ENCODE peak calls at places on chromosomes 16 and 17, in four cellular contexts. One of them, this sample, is unnamed.

GRCh38 chr17:49822829-49823228 is 25.0 kb downstream of the TAC4 start:
- DNase-seq in SK-N-SH: no peak
- DNase-seq in K562: no peak
- DNase-seq in GM12878: no peak
- DNase-seq in this sample: no peak

GRCh38 chr16:71687853-71688252 is 36.6 kb downstream of the PHLPP2 start:
- DNase-seq in SK-N-SH: no peak
- DNase-seq in K562: no peak
- DNase-seq in GM12878: no peak
- DNase-seq in this sample: no peak

GRCh38 chr17:62899349-62899748 is 66.7 kb upstream of the TANC2 start:
- DNase-seq in SK-N-SH: no peak
- DNase-seq in K562: no peak
- DNase-seq in GM12878: no peak
- DNase-seq in this sample: no peak

GRCh38 chr17:50956409-50956749 is 90.2 kb upstream of the TOB1 start:
- DNase-seq in SK-N-SH: no peak
- DNase-seq in K562: no peak
- DNase-seq in GM12878: no peak
- DNase-seq in this sample: no peak

GRCh38 chr17:73228748-73229236 is 32.9 kb downstream of the CPSF4L start:
- DNase-seq in SK-N-SH: no peak
- DNase-seq in K562: peak; percentile 88
- DNase-seq in GM12878: no peak
- DNase-seq in this sample: peak; percentile 63

GRCh38 chr16:86850675-86851074 is 272.3 kb downstream of the FOXL1 start:
- DNase-seq in SK-N-SH: no peak
- DNase-seq in K562: no peak
- DNase-seq in GM12878: no peak
- DNase-seq in this sample: no peak

GRCh38 chr17:5558815-5559785 is 25.2 kb downstream of the NLRP1 start:
- DNase-seq in SK-N-SH: no peak
- DNase-seq in K562: no peak
- DNase-seq in GM12878: no peak
- DNase-seq in this sample: no peak

GRCh38 chr16:20074089-20074956 is 633 bp upstream of the GPR139 start:
- DNase-seq in SK-N-SH: peak; percentile 27
- DNase-seq in K562: no peak
- DNase-seq in GM12878: no peak
- DNase-seq in this sample: no peak

GRCh38 chr17:50266384-50267073 is 7.7 kb upstream of the TMEM92 start:
- DNase-seq in SK-N-SH: peak; percentile 82
- DNase-seq in K562: no peak
- DNase-seq in GM12878: no peak
- DNase-seq in this sample: peak; percentile 53

GRCh38 chr16:19935696-19936095 is 51.0 kb upstream of the GPRC5B start:
- DNase-seq in SK-N-SH: peak; percentile 49
- DNase-seq in K562: no peak
- DNase-seq in GM12878: no peak
- DNase-seq in this sample: no peak

GRCh38 chr17:42109086-42109485 is 3.4 kb downstream of the DHX58 start:
- DNase-seq in SK-N-SH: no peak
- DNase-seq in K562: no peak
- DNase-seq in GM12878: no peak
- DNase-seq in this sample: no peak

GRCh38 chr16:56617212-56618085 is 8.1 kb upstream of the MT1E start:
- DNase-seq in SK-N-SH: no peak
- DNase-seq in K562: no peak
- DNase-seq in GM12878: no peak
- DNase-seq in this sample: no peak

GRCh38 chr16:50272111-50272571 is 5.8 kb downstream of the ADCY7 start:
- DNase-seq in SK-N-SH: no peak
- DNase-seq in K562: no peak
- DNase-seq in GM12878: no peak
- DNase-seq in this sample: no peak

GRCh38 chr17:83179811-83180210 is 100.4 kb downstream of the METRNL start:
- DNase-seq in SK-N-SH: no peak
- DNase-seq in K562: no peak
- DNase-seq in GM12878: no peak
- DNase-seq in this sample: no peak

GRCh38 chr16:77157346-77157745 is 33.6 kb upstream of the MON1B start:
- DNase-seq in SK-N-SH: no peak
- DNase-seq in K562: no peak
- DNase-seq in GM12878: no peak
- DNase-seq in this sample: no peak

GRCh38 chr17:42706732-42707131 is 24.4 kb downstream of the CNTNAP1 start:
- DNase-seq in SK-N-SH: no peak
- DNase-seq in K562: no peak
- DNase-seq in GM12878: peak; percentile 65
- DNase-seq in this sample: no peak

GRCh38 chr17:19319771-19320505 is 42.6 kb downstream of the B9D1 start:
- DNase-seq in SK-N-SH: no peak
- DNase-seq in K562: no peak
- DNase-seq in GM12878: no peak
- DNase-seq in this sample: no peak

GRCh38 chr17:79033741-79034501 is 10.0 kb downstream of the C1QTNF1 start:
- DNase-seq in SK-N-SH: peak; percentile 52
- DNase-seq in K562: no peak
- DNase-seq in GM12878: no peak
- DNase-seq in this sample: no peak

GRCh38 chr16:18969855-18970240 is 13.9 kb upstream of the TMC7 start:
- DNase-seq in SK-N-SH: no peak
- DNase-seq in K562: no peak
- DNase-seq in GM12878: no peak
- DNase-seq in this sample: no peak

DNA sequence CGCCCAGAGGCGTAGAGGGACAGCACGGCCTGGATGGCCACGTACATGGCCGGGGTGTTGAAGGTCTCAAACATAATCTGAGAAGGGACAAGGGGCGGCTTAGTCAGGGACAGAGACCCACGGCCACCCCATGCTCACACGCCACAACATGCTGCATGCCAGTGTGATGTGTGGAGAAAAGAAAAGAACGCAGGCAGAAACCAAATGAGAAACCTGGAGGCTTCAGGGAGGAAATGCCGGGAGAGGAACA is 1.1 kb downstream of the ACTG1 start:
- DNase-seq in SK-N-SH: no peak
- DNase-seq in K562: no peak
- DNase-seq in GM12878: no peak
- DNase-seq in this sample: no peak
- TF ChIP-seq JUND in SK-N-SH: no peak
- TF ChIP-seq JUND in K562: no peak
- TF ChIP-seq JUND in GM12878: no peak
- TF ChIP-seq JUND in this sample: no peak

GRCh38 chr16:67679935-67680897 is 13.6 kb downstream of the C16orf86 start:
- DNase-seq in SK-N-SH: no peak
- DNase-seq in K562: no peak
- DNase-seq in GM12878: no peak
- DNase-seq in this sample: no peak
- TF ChIP-seq NFIC in SK-N-SH: no peak
- TF ChIP-seq NFIC in K562: no peak
- TF ChIP-seq NFIC in GM12878: no peak
- TF ChIP-seq NFIC in this sample: no peak

GRCh38 chr16:85302848-85303353 is 190.6 kb upstream of the CIBAR2 start:
- DNase-seq in SK-N-SH: no peak
- DNase-seq in K562: no peak
- DNase-seq in GM12878: no peak
- DNase-seq in this sample: no peak

GRCh38 chr16:85302018-85302847 is 190.0 kb upstream of the CIBAR2 start:
- DNase-seq in SK-N-SH: no peak
- DNase-seq in K562: peak; percentile 96
- DNase-seq in GM12878: no peak
- DNase-seq in this sample: no peak

GRCh38 chr16:85306071-85306792 is 194.0 kb upstream of the CIBAR2 start:
- DNase-seq in SK-N-SH: no peak
- DNase-seq in K562: peak; percentile 95
- DNase-seq in GM12878: peak; percentile 30
- DNase-seq in this sample: peak; percentile 84

GRCh38 chr16:85303354-85303883 is 191.1 kb upstream of the CIBAR2 start:
- DNase-seq in SK-N-SH: peak; percentile 81
- DNase-seq in K562: peak; percentile 90
- DNase-seq in GM12878: no peak
- DNase-seq in this sample: peak; percentile 28

GRCh38 chr16:85304337-85304736 is 192.1 kb upstream of the CIBAR2 start:
- DNase-seq in SK-N-SH: no peak
- DNase-seq in K562: no peak
- DNase-seq in GM12878: no peak
- DNase-seq in this sample: no peak
- TF ChIP-seq JUND in SK-N-SH: no peak
- TF ChIP-seq JUND in K562: no peak
- TF ChIP-seq JUND in GM12878: no peak
- TF ChIP-seq JUND in this sample: no peak

DNA sequence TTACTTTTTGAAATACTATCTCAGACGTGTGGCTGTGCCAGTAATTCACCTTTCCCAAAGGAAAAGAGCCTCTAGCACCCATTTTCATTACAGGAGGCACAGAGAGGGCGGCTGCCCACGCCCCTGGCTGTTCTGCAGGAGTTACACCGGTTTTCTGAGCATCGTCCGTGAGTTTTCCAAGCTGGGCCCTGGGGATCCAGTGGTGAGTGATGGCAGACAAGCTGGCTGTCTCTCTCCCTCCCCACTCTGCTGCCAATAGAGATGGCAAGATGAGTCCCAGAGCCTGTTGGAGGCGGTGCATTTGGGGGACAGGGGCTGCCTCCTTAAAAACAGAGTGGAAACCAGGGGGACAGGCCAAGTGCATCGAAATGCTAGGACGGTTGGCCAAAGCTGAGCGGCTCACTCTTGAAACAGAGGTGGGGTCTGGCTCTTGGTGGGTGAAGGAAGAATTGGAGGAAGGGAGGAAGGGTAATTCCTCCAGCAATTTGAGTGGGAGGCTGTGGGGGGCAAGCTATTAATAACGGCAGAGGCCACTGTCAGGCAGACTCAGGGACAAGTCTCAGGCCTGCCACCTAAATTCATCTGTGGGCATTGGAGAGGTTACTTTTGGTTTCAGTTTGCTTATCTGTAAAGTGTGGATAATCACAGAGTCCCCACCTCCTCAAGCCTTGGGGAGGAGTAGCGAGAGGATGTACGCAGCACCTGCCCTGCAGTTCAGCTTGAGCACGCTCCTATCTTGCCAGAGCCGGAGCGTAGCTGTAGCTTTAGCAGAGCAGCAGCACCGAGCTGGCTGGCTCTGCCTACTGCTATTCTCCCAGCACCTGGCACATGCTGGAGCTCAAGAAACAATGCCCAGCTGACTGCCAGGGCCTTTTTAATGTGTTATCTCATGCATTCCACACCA is 7.5 kb upstream of the NOS2 start:
- DNase-seq in SK-N-SH: no peak
- DNase-seq in K562: peak; percentile 19
- DNase-seq in GM12878: peak; percentile 83
- DNase-seq in this sample: no peak
- TF ChIP-seq NFIC in SK-N-SH: no peak
- TF ChIP-seq NFIC in K562: no peak
- TF ChIP-seq NFIC in GM12878: no peak
- TF ChIP-seq NFIC in this sample: no peak

DNA sequence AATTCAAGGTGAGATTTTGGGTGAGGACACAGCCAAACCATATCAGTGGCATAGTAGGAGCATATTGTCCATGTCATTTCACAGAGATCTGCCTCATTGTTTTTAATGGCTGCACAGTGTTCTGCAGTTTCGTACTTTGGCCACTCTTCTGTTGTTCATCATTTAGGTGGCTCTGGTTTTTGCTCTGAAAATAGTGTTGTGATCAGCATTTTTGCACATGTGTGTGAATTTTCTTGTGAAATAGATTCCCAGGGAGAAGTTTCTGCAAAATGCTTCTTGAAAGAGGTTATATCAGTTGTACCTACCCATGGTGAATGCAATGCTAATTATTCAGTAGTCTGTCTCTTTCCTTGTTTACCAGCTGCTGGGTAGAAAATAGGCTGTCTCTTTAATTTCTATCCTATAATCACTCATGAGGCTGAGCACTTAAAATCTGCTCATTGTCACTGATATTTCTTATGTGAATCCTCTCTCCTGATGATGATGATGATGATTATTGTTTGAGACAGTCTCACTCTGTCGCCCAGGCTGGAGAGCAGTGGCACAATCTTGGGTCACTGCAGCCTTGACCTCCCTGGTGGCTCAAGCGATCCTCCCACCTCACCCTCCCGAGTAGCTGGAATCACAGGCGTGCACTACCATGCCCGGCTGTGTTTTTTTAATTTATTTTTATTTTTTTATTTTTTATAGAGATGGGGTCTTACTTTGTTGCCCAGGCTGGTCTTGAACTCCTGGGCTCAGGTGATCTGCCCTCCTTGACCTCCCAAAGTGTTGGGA is 10.5 kb downstream of the LCMT1 start:
- DNase-seq in SK-N-SH: no peak
- DNase-seq in K562: no peak
- DNase-seq in GM12878: no peak
- DNase-seq in this sample: no peak
- TF ChIP-seq JUND in SK-N-SH: no peak
- TF ChIP-seq JUND in K562: no peak
- TF ChIP-seq JUND in GM12878: no peak
- TF ChIP-seq JUND in this sample: no peak

This sample was measured in HepG2.